ENCODE peak calls at places on chromosomes 13 and 19, in seven cellular contexts. One of them, this sample, is unnamed.

GRCh38 chr13:41054919-41055619 is 6.2 kb upstream of the WBP4 start:
- DNase-seq in psoas muscle: no peak
- DNase-seq in effector CD4-positive, alpha-beta T cell: no peak
- DNase-seq in NCI-H774: no peak
- DNase-seq in caudate nucleus: no peak
- DNase-seq in HT-29: peak
- DNase-seq in Calu3: no peak
- DNase-seq in this sample: no peak

GRCh38 chr13:95335667-95336066 is 34.4 kb upstream of the ABCC4 start:
- DNase-seq in Calu3: no peak
- DNase-seq in NCI-H774: no peak
- DNase-seq in caudate nucleus: no peak
- DNase-seq in effector CD4-positive, alpha-beta T cell: no peak
- DNase-seq in HT-29: no peak
- DNase-seq in psoas muscle: no peak
- DNase-seq in this sample: no peak

GRCh38 chr13:47306991-47307390 is 410.1 kb upstream of the HTR2A start:
- DNase-seq in effector CD4-positive, alpha-beta T cell: no peak
- DNase-seq in HT-29: no peak
- DNase-seq in Calu3: no peak
- DNase-seq in psoas muscle: no peak
- DNase-seq in NCI-H774: no peak
- DNase-seq in caudate nucleus: no peak
- DNase-seq in this sample: no peak

GRCh38 chr13:59835569-59835968 is 328.2 kb downstream of the DIAPH3 start:
- DNase-seq in caudate nucleus: no peak
- DNase-seq in effector CD4-positive, alpha-beta T cell: no peak
- DNase-seq in HT-29: peak
- DNase-seq in NCI-H774: no peak
- DNase-seq in psoas muscle: no peak
- DNase-seq in Calu3: no peak
- DNase-seq in this sample: no peak

GRCh38 chr19:33292595-33293254 is 9.6 kb downstream of the CEBPA start:
- DNase-seq in Calu3: no peak
- DNase-seq in psoas muscle: peak
- DNase-seq in NCI-H774: no peak
- DNase-seq in caudate nucleus: no peak
- DNase-seq in HT-29: peak
- DNase-seq in effector CD4-positive, alpha-beta T cell: no peak
- DNase-seq in this sample: no peak

GRCh38 chr19:18319591-18320135 is 3.2 kb downstream of the LSM4 start:
- DNase-seq in NCI-H774: no peak
- DNase-seq in effector CD4-positive, alpha-beta T cell: no peak
- DNase-seq in psoas muscle: no peak
- DNase-seq in Calu3: no peak
- DNase-seq in caudate nucleus: no peak
- DNase-seq in HT-29: no peak
- DNase-seq in this sample: no peak

GRCh38 chr13:60335531-60335930 is 61.5 kb upstream of the TDRD3 start:
- DNase-seq in caudate nucleus: no peak
- DNase-seq in psoas muscle: no peak
- DNase-seq in effector CD4-positive, alpha-beta T cell: no peak
- DNase-seq in NCI-H774: no peak
- DNase-seq in Calu3: no peak
- DNase-seq in HT-29: peak
- DNase-seq in this sample: no peak

GRCh38 chr13:51066091-51066831 is 44.8 kb downstream of the C13orf42 start:
- DNase-seq in Calu3: peak
- DNase-seq in NCI-H774: no peak
- DNase-seq in effector CD4-positive, alpha-beta T cell: no peak
- DNase-seq in HT-29: no peak
- DNase-seq in caudate nucleus: no peak
- DNase-seq in psoas muscle: no peak
- DNase-seq in this sample: peak

GRCh38 chr19:4744451-4745170 is 21.0 kb upstream of the DPP9 start:
- DNase-seq in effector CD4-positive, alpha-beta T cell: no peak
- DNase-seq in HT-29: peak
- DNase-seq in caudate nucleus: no peak
- DNase-seq in Calu3: no peak
- DNase-seq in NCI-H774: no peak
- DNase-seq in psoas muscle: no peak
- DNase-seq in this sample: peak

GRCh38 chr13:94181461-94182107 is 297.9 kb downstream of the DCT start:
- DNase-seq in effector CD4-positive, alpha-beta T cell: no peak
- DNase-seq in psoas muscle: no peak
- DNase-seq in Calu3: no peak
- DNase-seq in caudate nucleus: no peak
- DNase-seq in HT-29: no peak
- DNase-seq in NCI-H774: no peak
- DNase-seq in this sample: no peak

GRCh38 chr19:44576843-44577565 is 36.4 kb upstream of the IGSF23 start:
- DNase-seq in effector CD4-positive, alpha-beta T cell: no peak
- DNase-seq in Calu3: peak
- DNase-seq in HT-29: peak
- DNase-seq in psoas muscle: no peak
- DNase-seq in caudate nucleus: no peak
- DNase-seq in NCI-H774: peak
- DNase-seq in this sample: no peak

GRCh38 chr13:98365291-98365690 is 188.2 kb upstream of the RNF113B start:
- DNase-seq in psoas muscle: no peak
- DNase-seq in HT-29: no peak
- DNase-seq in NCI-H774: no peak
- DNase-seq in caudate nucleus: no peak
- DNase-seq in effector CD4-positive, alpha-beta T cell: no peak
- DNase-seq in Calu3: no peak
- DNase-seq in this sample: no peak

GRCh38 chr13:73303858-73304257 is 245.1 kb downstream of the KLF5 start:
- DNase-seq in NCI-H774: no peak
- DNase-seq in psoas muscle: no peak
- DNase-seq in Calu3: no peak
- DNase-seq in HT-29: no peak
- DNase-seq in effector CD4-positive, alpha-beta T cell: no peak
- DNase-seq in caudate nucleus: no peak
- DNase-seq in this sample: no peak